ENCODE peak calls at places on chromosomes 12 and 14, in nine cellular contexts. X, C, H, S, K, B, V, G and I are unnamed samples. For H3K4me1 and H3K36me3, the result is how much of the 10 kb centered on the place peaks cover.

GRCh38 chr12:22164101-22164500 is 118.1 kb downstream of the CMAS start:
- DNase-seq in B (no peak), S (no peak), C (no peak), G (no peak), X (no peak), K (no peak), H (no peak), V (no peak), I (no peak)

GRCh38 chr12:52260351-52261210 is 13.9 kb upstream of the KRT86 start:
- DNase-seq in H (peak), C (no peak), B (no peak), G (no peak), X (no peak), S (no peak), K (no peak), V (no peak), I (no peak)

GRCh38 chr14:70957710-70958109 is 50.5 kb downstream of the PCNX1 start:
- DNase-seq in K (no peak), H (no peak), G (no peak), B (no peak), V (no peak), C (no peak), S (no peak), X (no peak), I (no peak)

GRCh38 chr12:53476769-53477209 is 22.5 kb downstream of the MAP3K12 start:
- DNase-seq in G (no peak), X (peak), C (no peak), B (no peak), S (no peak), V (no peak), H (no peak), K (peak), I (no peak)

GRCh38 chr14:39266871-39267591 is 33.3 kb downstream of the MIA2 start:
- DNase-seq in X (peak), C (peak), G (peak), S (peak), H (peak), V (peak), B (peak), K (peak), I (peak)

GRCh38 chr14:32468955-32469354 is 139.9 kb downstream of the AKAP6 start:
- DNase-seq in X (no peak), H (peak), K (peak), B (no peak), G (peak), V (no peak), C (no peak), S (no peak), I (no peak)

GRCh38 chr14:77542349-77543239 is 44.0 kb upstream of the ISM2 start:
- DNase-seq in V (no peak), G (no peak), S (no peak), K (no peak), H (no peak), B (no peak), X (no peak), C (no peak), I (no peak)

GRCh38 chr12:93173178-93173957 is 204.4 kb upstream of the NUDT4 start:
- DNase-seq in K (no peak), B (no peak), S (no peak), G (no peak), V (no peak), H (peak), X (no peak), C (no peak), I (no peak)

GRCh38 chr14:19771895-19772430 is 1.3 kb upstream of the OR4M1 start:
- DNase-seq in X (no peak), S (no peak), B (no peak), G (no peak), C (no peak), K (no peak), V (no peak), H (no peak), I (no peak)

GRCh38 chr14:77002335-77002734 is 26.2 kb downstream of the IRF2BPL start:
- DNase-seq in X (no peak), B (no peak), C (no peak), S (no peak), H (no peak), K (no peak), V (no peak), G (no peak), I (no peak)

GRCh38 chr12:124914392-124915248 is at the start of gene UBC:
- DNase-seq in X (peak), C (peak), S (peak), V (peak), G (peak), K (peak), B (peak), H (peak), I (no peak)

GRCh38 chr12:124913474-124914391 is 717 bp downstream of the UBC start:
- DNase-seq in X (peak), S (peak), B (peak), C (no peak), K (peak), V (peak), G (peak), H (peak), I (no peak)

GRCh38 chr12:124917135-124917840 is 2.8 kb upstream of the UBC start:
- DNase-seq in X (peak), H (peak), C (peak), S (peak), B (peak), G (peak), V (peak), K (peak), I (no peak)

GRCh38 chr12:124916370-124917134 is 2.1 kb upstream of the UBC start:
- DNase-seq in G (peak), B (peak), S (peak), H (peak), X (no peak), C (peak), K (peak), V (peak), I (no peak)

GRCh38 chr12:124915249-124916236 is 1.1 kb upstream of the UBC start:
- DNase-seq in X (no peak), V (peak), C (no peak), G (peak), H (peak), S (peak), K (no peak), B (peak), I (no peak)
- H3K4me1 ChIP-seq in X (under half), V (under half), C (half or more), G (under half), H (under half), S (under half), K (half or more), B (under half), I (half or more)

GRCh38 chr12:4289334-4289878 is 15.8 kb downstream of the CCND2 start:
- DNase-seq in H (no peak), G (no peak), V (peak), K (peak), C (no peak), S (no peak), B (no peak), X (no peak), I (no peak)

GRCh38 chr12:4293299-4293941 is 19.9 kb downstream of the CCND2 start:
- DNase-seq in X (no peak), C (no peak), G (no peak), H (no peak), K (no peak), B (no peak), V (no peak), S (no peak), I (no peak)

GRCh38 chr12:4293942-4294505 is 20.5 kb downstream of the CCND2 start:
- DNase-seq in H (no peak), V (no peak), S (no peak), K (no peak), X (no peak), C (no peak), B (no peak), G (no peak), I (no peak)

GRCh38 chr12:4290011-4290790 is 16.6 kb downstream of the CCND2 start:
- DNase-seq in H (no peak), G (no peak), C (no peak), V (no peak), X (no peak), B (no peak), K (no peak), S (no peak), I (no peak)

GRCh38 chr12:4292266-4293063 is 18.9 kb downstream of the CCND2 start:
- DNase-seq in S (peak), K (no peak), C (no peak), B (no peak), G (no peak), V (no peak), X (no peak), H (no peak), I (no peak)
- H3K36me3 ChIP-seq in S (under half), K (half or more), C (under half), B (under half), G (under half), V (under half), X (half or more), H (under half), I (half or more)

GRCh38 chr12:65612440-65612839 is 211.8 kb upstream of the HMGA2 start:
- DNase-seq in C (no peak), G (no peak), V (no peak), K (no peak), H (no peak), S (no peak), X (no peak), B (no peak), I (no peak)
- TF ChIP-seq POLR2A in C (no peak), G (no peak), V (no peak), K (no peak), H (no peak), S (no peak), X (no peak), B (no peak), I (no peak)

GRCh38 chr12:108691154-108691994 is 39.9 kb downstream of the CORO1C start:
- DNase-seq in V (peak), X (peak), C (peak), K (peak), S (peak), G (peak), B (peak), H (peak), I (peak)

GRCh38 chr12:108693781-108694180 is 37.5 kb downstream of the CORO1C start:
- DNase-seq in C (no peak), H (no peak), S (no peak), X (no peak), K (no peak), B (no peak), G (no peak), V (no peak), I (no peak)

GRCh38 chr12:108691995-108692808 is 39.1 kb downstream of the CORO1C start:
- DNase-seq in H (peak), X (no peak), S (no peak), K (no peak), V (peak), B (no peak), C (no peak), G (no peak), I (no peak)

GRCh38 chr12:108694812-108695278 is 36.5 kb downstream of the CORO1C start:
- DNase-seq in B (no peak), X (peak), K (no peak), S (no peak), H (peak), G (no peak), V (no peak), C (no peak), I (no peak)

DNA sequence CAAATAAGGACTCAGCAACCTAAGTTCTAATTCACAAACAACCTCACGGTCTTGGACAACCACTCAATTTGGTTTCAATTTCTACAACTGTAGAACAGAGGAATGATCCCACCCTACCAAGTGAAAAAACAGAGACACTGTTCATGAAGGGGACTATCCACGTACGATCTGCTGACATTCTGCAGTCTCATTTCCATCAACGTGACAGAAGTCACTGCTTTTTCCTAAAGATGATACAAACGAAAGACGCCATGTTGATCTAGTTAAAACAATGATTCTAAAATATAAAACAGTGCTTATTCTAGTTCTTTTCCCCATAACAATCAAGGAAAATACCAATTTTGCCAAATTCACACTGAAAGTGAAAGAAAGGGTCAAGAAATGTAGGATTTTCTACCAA is 38.1 kb downstream of the CORO1C start:
- DNase-seq in S (no peak), X (no peak), G (no peak), B (no peak), K (no peak), V (no peak), H (no peak), C (no peak), I (no peak)
- H3K4me1 ChIP-seq in S (under half), X (half or more), G (under half), B (under half), K (half or more), V (half or more), H (under half), C (under half), I (half or more)

GRCh38 chr12:15899282-15899870 is 11.8 kb upstream of the DERA start:
- DNase-seq in G (no peak), S (no peak), X (peak), K (no peak), H (no peak), C (no peak), B (no peak), V (no peak), I (no peak)

DNA sequence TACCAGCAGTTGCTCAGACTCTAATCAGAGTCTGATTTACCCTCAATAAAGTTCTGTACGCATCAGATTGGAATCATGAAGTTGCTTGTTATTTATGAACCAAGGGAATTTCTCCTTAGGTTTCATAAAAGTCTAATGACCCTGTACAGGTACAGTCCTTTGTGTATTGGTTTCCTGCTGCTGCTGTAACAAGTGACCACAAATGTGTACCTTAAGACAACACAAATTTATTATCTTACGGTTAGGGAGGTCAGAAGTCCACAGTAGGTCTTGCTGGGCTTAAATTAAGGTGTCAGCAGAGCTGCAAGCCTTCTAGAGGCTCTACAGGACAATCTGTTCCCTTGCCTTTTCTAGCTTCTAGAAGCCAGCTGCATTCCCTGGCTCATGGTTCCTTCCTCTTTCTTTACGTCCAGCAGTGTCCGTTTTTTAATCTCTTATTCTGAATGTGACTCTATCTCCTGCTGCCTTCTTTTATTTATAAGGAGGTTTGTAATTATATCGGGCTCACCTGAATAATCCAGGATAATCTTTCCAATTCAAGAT is 6.7 kb upstream of the DERA start:
- DNase-seq in K (no peak), B (no peak), S (no peak), G (no peak), H (no peak), C (no peak), X (no peak), V (no peak), I (no peak)
- H3K36me3 ChIP-seq in K (under half), B (under half), S (under half), G (under half), H (under half), C (under half), X (half or more), V (under half), I (under half)

GRCh38 chr12:75889214-75889613 is 142.4 kb downstream of the PHLDA1 start:
- DNase-seq in V (no peak), C (no peak), X (no peak), G (no peak), K (peak), H (no peak), S (no peak), B (peak), I (no peak)
- TF ChIP-seq POLR2A in V (no peak), C (no peak), X (no peak), G (no peak), K (no peak), H (no peak), S (no peak), B (no peak), I (no peak)

DNA sequence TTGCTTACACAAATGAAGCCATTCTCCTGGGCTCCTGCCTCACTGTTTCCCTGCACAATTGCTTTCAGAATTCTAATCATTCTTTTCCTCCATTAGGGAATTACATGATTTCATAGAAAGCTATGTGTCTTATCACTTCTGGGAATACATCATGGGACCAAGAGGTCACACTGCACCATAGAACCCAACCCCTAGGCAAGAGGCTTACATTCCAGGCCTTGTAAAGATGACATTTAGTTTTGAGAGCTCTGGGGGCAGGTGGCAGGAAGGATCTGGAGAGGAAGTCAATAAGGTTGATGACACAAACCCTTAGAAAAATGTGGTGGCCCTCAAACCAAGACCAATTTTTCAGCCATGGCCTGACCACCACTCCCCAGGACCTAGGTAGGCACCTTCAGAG is 57.1 kb downstream of the NUAK1 start:
- DNase-seq in C (no peak), X (no peak), H (peak), B (no peak), S (no peak), G (no peak), K (no peak), V (no peak), I (no peak)
- H3K4me1 ChIP-seq in C (under half), X (under half), H (under half), B (under half), S (under half), G (under half), K (under half), V (under half), I (under half)

GRCh38 chr12:67070307-67070600 is 198.9 kb upstream of the CAND1 start:
- DNase-seq in K (no peak), B (no peak), X (no peak), S (no peak), C (no peak), G (no peak), V (no peak), H (no peak), I (no peak)

GRCh38 chr12:67067453-67068203 is 201.5 kb upstream of the CAND1 start:
- DNase-seq in V (no peak), G (no peak), H (no peak), X (no peak), S (no peak), B (no peak), C (no peak), K (no peak), I (no peak)

GRCh38 chr12:67069451-67070306 is 199.5 kb upstream of the CAND1 start:
- DNase-seq in C (no peak), X (peak), K (peak), S (peak), V (no peak), G (no peak), B (no peak), H (no peak), I (no peak)

GRCh38 chr12:67068204-67068731 is 200.9 kb upstream of the CAND1 start:
- DNase-seq in V (no peak), G (no peak), C (no peak), X (no peak), S (no peak), H (no peak), K (peak), B (no peak), I (no peak)

DNA sequence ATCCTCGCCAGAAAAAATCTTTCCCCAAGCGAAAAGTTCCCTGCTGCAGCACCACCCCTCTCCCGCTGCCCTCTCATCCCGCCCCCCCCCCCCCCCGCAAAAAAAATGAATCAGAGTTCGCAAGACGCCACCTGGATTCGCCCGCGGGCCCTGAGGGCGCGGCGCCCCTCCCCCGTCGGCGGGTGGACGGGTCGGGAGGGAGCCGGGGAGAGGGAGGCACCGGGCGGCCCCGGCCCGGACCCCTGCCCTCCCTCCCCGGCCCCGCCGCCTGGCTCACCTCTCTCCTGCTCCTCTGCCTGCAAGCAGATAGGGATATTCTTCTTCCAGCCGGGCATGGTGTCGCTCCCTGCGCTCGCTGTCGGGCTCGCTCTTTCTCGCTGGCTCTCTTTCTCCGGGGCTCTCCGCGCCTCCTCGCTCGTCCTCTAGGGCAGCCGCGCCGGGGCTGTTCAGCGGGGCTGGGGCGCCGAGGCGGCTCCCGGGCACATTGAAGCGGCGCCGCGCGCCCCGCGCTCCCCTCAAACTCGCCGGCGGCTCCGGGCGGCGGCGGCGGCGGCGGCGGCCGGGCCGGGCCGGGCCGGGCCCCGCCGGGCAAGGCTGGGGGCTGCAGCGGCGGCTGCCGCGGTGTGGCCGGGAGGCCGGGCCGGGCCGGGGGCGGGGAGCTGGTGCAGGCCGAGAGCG is 200.2 kb upstream of the CAND1 start:
- DNase-seq in S (peak), C (no peak), B (no peak), G (peak), K (peak), X (peak), H (peak), V (no peak), I (no peak)
- H3K36me3 ChIP-seq in S (under half), C (under half), B (under half), G (under half), K (under half), X (under half), H (under half), V (under half), I (under half)